ENCODE peak calls at places on chromosomes 5 and 9, in ten cellular contexts. D, X, K, G, I, H, V, E, B and A are unnamed samples.

GRCh38 chr9:136981588-136982231 is 1.1 kb upstream of the LCNL1 start:
- DNase-seq in K (no peak), X (no peak), V (no peak), H (no peak), G (peak), D (no peak), E (no peak), I (no peak), B (no peak), A (no peak)

GRCh38 chr5:176687881-176688280 is 40.6 kb downstream of the TSPAN17 start:
- DNase-seq in X (no peak), V (no peak), B (no peak), H (no peak), E (no peak), I (no peak), K (peak), D (no peak), G (no peak), A (no peak)

GRCh38 chr5:72938206-72938605 is 17.6 kb upstream of the FCHO2 start:
- DNase-seq in B (no peak), X (no peak), D (no peak), H (no peak), I (no peak), K (no peak), V (no peak), G (no peak), E (no peak), A (no peak)

GRCh38 chr5:38413696-38414095 is 142.8 kb downstream of the LIFR start:
- DNase-seq in D (no peak), E (no peak), K (no peak), H (no peak), G (no peak), B (no peak), X (no peak), I (no peak), V (no peak), A (no peak)

GRCh38 chr9:21432640-21433425 is 7.4 kb upstream of the IFNA1 start:
- DNase-seq in B (no peak), V (no peak), E (no peak), I (no peak), X (peak), K (no peak), G (no peak), H (no peak), D (no peak), A (no peak)

GRCh38 chr5:146699129-146699528 is 179.4 kb downstream of the PPP2R2B start:
- DNase-seq in E (no peak), K (no peak), I (no peak), X (no peak), V (no peak), G (no peak), D (no peak), H (no peak), B (no peak), A (no peak)

GRCh38 chr5:31095796-31096195 is 97.7 kb upstream of the CDH6 start:
- DNase-seq in V (no peak), H (no peak), D (no peak), G (no peak), X (no peak), E (no peak), I (no peak), K (no peak), B (no peak), A (no peak)

GRCh38 chr9:77735515-77735914 is 87.4 kb upstream of the GNA14 start:
- DNase-seq in I (no peak), E (no peak), K (no peak), X (no peak), V (no peak), G (no peak), D (no peak), B (no peak), H (no peak), A (no peak)

GRCh38 chr9:15426019-15426418 is 3.3 kb downstream of the SNAPC3 start:
- DNase-seq in V (no peak), X (peak), E (no peak), H (no peak), B (no peak), I (no peak), K (no peak), G (no peak), D (no peak), A (no peak)

GRCh38 chr9:115992834-115993233 is 160.8 kb upstream of the PAPPA start:
- DNase-seq in B (no peak), H (no peak), D (no peak), G (no peak), E (no peak), K (no peak), I (no peak), X (no peak), V (no peak), A (no peak)

GRCh38 chr5:65163698-65164097 is 318.0 kb downstream of the ADAMTS6 start:
- DNase-seq in X (no peak), B (no peak), E (no peak), H (no peak), I (no peak), D (no peak), K (no peak), V (no peak), G (no peak), A (no peak)

GRCh38 chr9:25453876-25454275 is 224.4 kb downstream of the TUSC1 start:
- DNase-seq in K (no peak), V (no peak), I (no peak), G (no peak), D (no peak), B (no peak), H (no peak), E (no peak), X (no peak), A (no peak)

GRCh38 chr5:139864716-139865483 is 69.3 kb downstream of the PSD2 start:
- DNase-seq in D (no peak), B (no peak), I (no peak), K (no peak), E (no peak), V (peak), X (no peak), H (no peak), G (no peak), A (no peak)

GRCh38 chr9:72427801-72428200 is 62.8 kb upstream of the ZFAND5 start:
- DNase-seq in D (no peak), I (no peak), G (no peak), B (no peak), X (no peak), V (no peak), E (no peak), K (no peak), H (no peak), A (no peak)

GRCh38 chr5:91484662-91485061 is 101.5 kb upstream of the ARRDC3 start:
- DNase-seq in V (no peak), D (no peak), E (no peak), G (no peak), I (no peak), B (no peak), X (no peak), K (no peak), H (no peak), A (no peak)

GRCh38 chr5:147956064-147956841 is 49.9 kb upstream of the C5orf46 start:
- DNase-seq in B (no peak), I (no peak), H (no peak), X (no peak), E (no peak), D (no peak), G (no peak), K (no peak), V (no peak), A (no peak)

GRCh38 chr9:27395484-27395921 is 98.6 kb upstream of the EQTN start:
- DNase-seq in D (no peak), V (no peak), B (no peak), K (no peak), G (no peak), E (no peak), X (no peak), I (no peak), H (no peak), A (no peak)

GRCh38 chr9:112074250-112075008 is 100.7 kb downstream of the SUSD1 start:
- DNase-seq in G (peak), X (peak), H (peak), V (peak), E (peak), I (no peak), K (peak), B (no peak), D (no peak), A (no peak)

GRCh38 chr5:375921-376871 is 54.7 kb downstream of the AHRR start:
- DNase-seq in K (peak), H (peak), I (no peak), B (no peak), V (peak), D (peak), X (no peak), E (no peak), G (no peak), A (no peak)

GRCh38 chr9:3698531-3698930 is 172.7 kb upstream of the RFX3 start:
- DNase-seq in X (no peak), H (no peak), E (no peak), D (no peak), I (no peak), B (no peak), V (no peak), K (no peak), G (no peak), A (no peak)

GRCh38 chr5:891837-892389 is 688 bp downstream of the BRD9 start:
- DNase-seq in G (no peak), E (peak), D (no peak), B (peak), I (no peak), X (peak), K (no peak), H (no peak), V (no peak), A (no peak)

GRCh38 chr5:1051366-1051720 is 42.7 kb downstream of the NKD2 start:
- DNase-seq in E (no peak), B (no peak), D (no peak), X (no peak), H (no peak), V (no peak), K (no peak), G (no peak), I (no peak), A (no peak)

GRCh38 chr5:61010759-61011460 is 65.9 kb downstream of the NDUFAF2 start:
- DNase-seq in B (peak), V (no peak), K (peak), D (no peak), I (peak), H (no peak), E (peak), G (no peak), X (no peak), A (no peak)
- TF ChIP-seq CTCF in B (peak), V (no peak), K (peak), D (no peak), I (peak), H (peak), E (peak), G (no peak), X (no peak), A (no peak)

GRCh38 chr9:98234231-98234825 is 21.1 kb downstream of the TBC1D2 start:
- DNase-seq in E (no peak), X (no peak), H (no peak), K (peak), I (no peak), V (no peak), G (no peak), B (no peak), D (peak), A (no peak)
- TF ChIP-seq CTCF in E (no peak), X (no peak), H (peak), K (no peak), I (peak), V (peak), G (no peak), B (no peak), D (no peak), A (no peak)

DNA sequence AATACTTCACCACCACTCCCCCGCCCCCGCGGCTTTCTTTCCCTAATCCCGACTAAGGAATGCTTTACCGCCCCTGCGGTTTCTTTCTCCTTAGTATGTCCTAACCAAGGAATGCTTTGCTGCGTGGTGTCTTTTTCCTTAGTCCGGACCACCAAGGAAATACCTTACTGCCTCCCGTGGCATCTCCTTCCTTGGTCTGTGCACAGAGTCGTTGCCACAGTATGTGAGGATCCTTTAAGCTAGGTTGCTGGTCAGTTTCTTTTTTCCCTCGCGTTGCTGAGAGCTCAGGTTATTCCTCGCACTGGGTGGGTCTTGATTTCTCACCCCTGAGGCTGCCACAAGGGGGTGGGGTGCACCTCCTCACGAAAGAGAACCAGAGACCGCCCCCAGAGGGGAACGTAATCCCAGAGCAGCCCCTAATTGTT is 309.4 kb downstream of the NR3C1 start:
- DNase-seq in V (no peak), G (no peak), X (no peak), E (peak), I (no peak), K (peak), D (no peak), H (no peak), B (no peak), A (no peak)
- TF ChIP-seq CTCF in V (no peak), G (no peak), X (no peak), E (no peak), I (no peak), K (peak), D (peak), H (peak), B (no peak), A (no peak)

GRCh38 chr5:179974946-179975712 is 67.4 kb upstream of the TBC1D9B start:
- DNase-seq in E (peak), I (peak), X (peak), D (peak), B (no peak), V (no peak), G (no peak), K (peak), H (no peak), A (peak)
- TF ChIP-seq CTCF in E (peak), I (peak), X (peak), D (peak), B (peak), V (peak), G (peak), K (no peak), H (peak), A (peak)

GRCh38 chr9:108760841-108761240 is 94.9 kb downstream of the ACTL7B start:
- DNase-seq in D (no peak), X (no peak), G (no peak), B (no peak), I (no peak), H (no peak), V (no peak), K (no peak), E (no peak), A (no peak)

GRCh38 chr9:108755979-108756378 is 99.8 kb downstream of the ACTL7B start:
- DNase-seq in X (peak), K (no peak), D (no peak), I (no peak), H (no peak), G (no peak), B (no peak), E (no peak), V (no peak), A (no peak)

GRCh38 chr9:108759835-108760234 is 96.0 kb downstream of the ACTL7B start:
- DNase-seq in G (no peak), V (no peak), X (no peak), I (no peak), B (no peak), K (no peak), H (no peak), E (no peak), D (no peak), A (no peak)

GRCh38 chr9:108759399-108759798 is 96.4 kb downstream of the ACTL7B start:
- DNase-seq in D (no peak), V (no peak), X (no peak), B (no peak), E (no peak), K (no peak), I (no peak), H (no peak), G (no peak), A (no peak)

DNA sequence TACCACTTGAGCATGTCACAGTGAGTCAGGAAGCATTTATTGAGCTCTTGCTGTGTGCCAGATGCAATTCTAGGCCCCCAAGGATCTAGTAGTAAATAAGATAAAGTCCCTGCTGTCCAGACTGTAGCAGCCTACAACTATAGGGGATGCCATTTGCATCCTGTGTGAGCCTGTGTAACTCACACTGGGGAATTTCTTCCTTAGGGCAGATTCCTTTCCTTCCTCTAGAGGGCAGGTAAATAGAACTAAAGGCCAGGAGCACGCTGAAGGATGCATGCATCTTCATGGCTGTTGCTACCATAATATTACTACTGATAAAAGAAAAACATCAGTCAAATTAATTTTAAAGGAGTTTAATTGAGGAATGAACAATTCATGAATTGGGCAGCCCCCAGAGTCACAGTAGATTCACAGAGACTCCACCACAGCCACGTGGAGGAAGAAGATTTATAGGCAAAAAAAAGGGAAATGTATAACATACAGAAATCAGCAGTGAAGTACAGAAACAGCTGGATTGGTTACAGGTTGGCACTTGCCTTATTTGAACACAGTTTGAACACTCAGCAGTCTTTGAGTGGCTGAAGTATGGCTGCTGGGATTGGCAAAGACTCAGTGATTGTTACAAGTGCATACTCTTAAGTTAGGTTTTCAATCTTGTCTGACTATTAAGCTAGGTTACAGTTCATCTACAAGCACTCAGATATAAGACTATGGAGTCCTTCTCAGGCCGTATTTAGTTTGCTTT is 98.9 kb downstream of the ACTL7B start:
- DNase-seq in I (no peak), D (no peak), E (no peak), X (no peak), H (no peak), V (no peak), B (peak), G (no peak), K (no peak), A (no peak)
- TF ChIP-seq CTCF in I (no peak), D (no peak), E (peak), X (no peak), H (peak), V (no peak), B (peak), G (no peak), K (peak), A (peak)

GRCh38 chr5:16616536-16617271 is at the start of gene RETREG1:
- DNase-seq in E (peak), I (peak), H (peak), V (peak), K (peak), X (peak), G (peak), D (peak), B (peak), A (peak)
- TF ChIP-seq CTCF in E (no peak), I (no peak), H (no peak), V (no peak), K (no peak), X (no peak), G (peak), D (no peak), B (no peak), A (no peak)

DNA sequence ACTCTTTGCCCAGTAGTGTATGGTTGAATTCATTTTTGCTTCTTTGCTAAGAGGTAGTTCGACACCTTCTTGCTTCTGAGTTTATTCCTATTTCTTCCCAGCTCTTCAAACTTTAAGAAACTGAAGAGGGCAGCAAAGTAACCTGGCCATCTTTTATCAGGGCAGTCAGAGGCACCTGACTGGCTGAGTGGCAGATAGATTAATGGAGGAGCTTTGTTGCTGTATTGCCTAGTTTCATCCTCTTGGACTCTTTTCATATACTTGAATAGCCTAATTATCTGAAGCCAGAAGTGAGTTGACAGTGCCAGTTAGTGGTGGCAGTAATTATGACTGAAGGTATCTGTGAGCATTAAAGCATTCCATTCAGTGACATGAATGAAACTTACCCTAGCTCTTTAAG is 82.5 kb downstream of the UHRF2 start:
- DNase-seq in B (no peak), G (no peak), V (no peak), H (no peak), E (no peak), D (no peak), K (no peak), X (no peak), I (no peak), A (no peak)
- TF ChIP-seq CTCF in B (no peak), G (peak), V (no peak), H (no peak), E (no peak), D (no peak), K (no peak), X (no peak), I (no peak), A (peak)

GRCh38 chr9:121222524-121223171 is 21.0 kb upstream of the RAB14 start:
- DNase-seq in B (no peak), E (no peak), H (no peak), G (no peak), I (peak), D (no peak), V (no peak), X (no peak), K (no peak), A (no peak)
- TF ChIP-seq CTCF in B (peak), E (peak), H (peak), G (peak), I (peak), D (peak), V (peak), X (peak), K (peak), A (peak)

GRCh38 chr5:137054335-137054734 is 444.8 kb downstream of the SPOCK1 start:
- DNase-seq in D (no peak), V (no peak), X (no peak), H (no peak), K (no peak), I (no peak), E (no peak), B (no peak), G (no peak), A (no peak)

GRCh38 chr5:137056676-137057075 is 442.4 kb downstream of the SPOCK1 start:
- DNase-seq in D (no peak), B (no peak), K (no peak), H (no peak), I (no peak), G (no peak), V (no peak), E (no peak), X (no peak), A (no peak)

GRCh38 chr5:137054792-137055191 is 444.3 kb downstream of the SPOCK1 start:
- DNase-seq in G (no peak), I (no peak), B (no peak), K (no peak), X (no peak), D (no peak), V (no peak), H (no peak), E (no peak), A (no peak)

GRCh38 chr5:137055271-137055872 is 443.8 kb downstream of the SPOCK1 start:
- DNase-seq in B (no peak), I (no peak), X (no peak), D (no peak), K (no peak), H (no peak), E (no peak), V (no peak), G (no peak), A (no peak)

DNA sequence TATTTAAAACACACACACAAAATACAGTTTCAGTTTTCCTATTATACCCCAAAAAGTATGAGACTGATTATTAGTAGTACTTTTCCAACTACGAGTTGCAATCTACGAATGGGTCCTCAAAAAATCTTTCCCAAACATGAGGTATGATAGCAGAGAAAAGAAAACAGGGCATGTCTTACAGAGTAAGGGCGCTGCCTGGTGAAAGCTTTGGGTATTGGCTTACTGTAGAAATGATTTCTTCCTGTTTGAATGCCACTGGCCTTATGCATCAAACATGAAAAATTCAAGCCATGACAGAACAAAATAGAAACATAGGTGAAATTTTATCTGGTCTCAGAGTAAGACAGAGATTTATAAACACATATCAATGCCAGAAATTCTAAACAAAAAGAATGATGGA is 448.0 kb downstream of the SPOCK1 start:
- DNase-seq in H (no peak), G (no peak), D (no peak), K (no peak), X (no peak), V (no peak), B (no peak), E (no peak), I (no peak), A (no peak)
- TF ChIP-seq CTCF in H (peak), G (peak), D (no peak), K (peak), X (no peak), V (no peak), B (no peak), E (no peak), I (peak), A (peak)